ENCODE peak calls at places on chromosomes 5 and 9, in four cellular contexts. S, E, N and R are unnamed samples.

GRCh38 chr9:93262537-93263310 is 78.8 kb downstream of the WNK2 start:
- DNase-seq in S (no peak), E (no peak), N (no peak), R (no peak)

GRCh38 chr9:71768388-71769174 is at the start of gene CEMIP2:
- DNase-seq in S (peak), E (peak), N (peak), R (peak)

GRCh38 chr5:108418172-108418571 is 36.3 kb upstream of the FBXL17 start:
- DNase-seq in S (no peak), E (no peak), N (no peak), R (no peak)

GRCh38 chr9:70285246-70285645 is 26.5 kb downstream of the SMC5 start:
- DNase-seq in S (peak), E (no peak), N (no peak), R (peak)

GRCh38 chr5:108214857-108215256 is 167.0 kb downstream of the FBXL17 start:
- DNase-seq in S (no peak), E (no peak), N (no peak), R (no peak)

GRCh38 chr5:35651002-35651756 is 33.5 kb downstream of the SPEF2 start:
- DNase-seq in S (peak), E (no peak), N (peak), R (no peak)

GRCh38 chr5:3226171-3226570 is 369.5 kb upstream of the IRX1 start:
- DNase-seq in S (no peak), E (no peak), N (peak), R (no peak)

GRCh38 chr9:93218161-93218560 is 34.2 kb downstream of the WNK2 start:
- DNase-seq in S (no peak), E (no peak), N (no peak), R (no peak)

GRCh38 chr5:109328626-109329025 is 81.1 kb downstream of the PJA2 start:
- DNase-seq in S (no peak), E (no peak), N (no peak), R (peak)

GRCh38 chr5:179143446-179143845 is 83.3 kb downstream of the ZNF354C start:
- DNase-seq in S (peak), E (no peak), N (peak), R (no peak)

GRCh38 chr5:64331597-64332277 is 166.1 kb downstream of the RNF180 start:
- DNase-seq in S (no peak), E (no peak), N (no peak), R (no peak)

GRCh38 chr5:14102666-14103065 is 40.5 kb upstream of the TRIO start:
- DNase-seq in S (no peak), E (no peak), N (no peak), R (no peak)

GRCh38 chr9:12640021-12640587 is 53.1 kb upstream of the TYRP1 start:
- DNase-seq in S (peak), E (peak), N (peak), R (peak)

GRCh38 chr9:136466155-136466541 is 16.7 kb downstream of the SEC16A start:
- DNase-seq in S (no peak), E (no peak), N (no peak), R (no peak)

GRCh38 chr9:127133739-127134167 is 11.3 kb upstream of the ANGPTL2 start:
- DNase-seq in S (peak), E (no peak), N (no peak), R (no peak)

GRCh38 chr9:120152295-120152694 is 427.7 kb downstream of the CDK5RAP2 start:
- DNase-seq in S (no peak), E (peak), N (peak), R (no peak)

GRCh38 chr5:149581931-149582768 is 852 bp downstream of the ARHGEF37 start:
- DNase-seq in S (no peak), E (no peak), N (no peak), R (no peak)

GRCh38 chr9:22008662-22009562 is at the start of gene CDKN2B:
- DNase-seq in S (peak), E (peak), N (no peak), R (peak)

GRCh38 chr5:1200495-1201326 is 684 bp upstream of the SLC6A19 start:
- DNase-seq in S (no peak), E (no peak), N (no peak), R (no peak)

GRCh38 chr5:142896325-142897007 is 126.3 kb downstream of the ARHGAP26 start:
- DNase-seq in S (no peak), E (no peak), N (no peak), R (no peak)

GRCh38 chr5:80990527-80990926 is 30.4 kb downstream of the RASGRF2 start:
- DNase-seq in S (no peak), E (no peak), N (no peak), R (no peak)

GRCh38 chr5:124660229-124661093 is 86.0 kb downstream of the ZNF608 start:
- DNase-seq in S (peak), E (no peak), N (no peak), R (no peak)

GRCh38 chr5:77607324-77607723 is 31.2 kb downstream of the OTP start:
- DNase-seq in S (no peak), E (no peak), N (no peak), R (no peak)

GRCh38 chr9:98532574-98532973 is 176.2 kb downstream of the GABBR2 start:
- DNase-seq in S (no peak), E (no peak), N (no peak), R (no peak)

GRCh38 chr5:32083981-32084430 is 90.1 kb downstream of the GOLPH3 start:
- DNase-seq in S (no peak), E (no peak), N (no peak), R (no peak)

GRCh38 chr5:18091758-18092157 is 457.5 kb downstream of the TAF11L14 start:
- DNase-seq in S (no peak), E (no peak), N (peak), R (peak)